ENCODE peak calls at places on chromosomes 12 and 14, in seven cellular contexts. H is heart right ventricle, L is AG09319, F is cardiac muscle cell, R is progenitor cell of endocrine pancreas, J is body of pancreas, Y is RWPE1. N is an unnamed sample.

GRCh38 chr14:73491256-73491976 is 683 bp downstream of the RIOX1 start:
- DNase-seq in H (peak), L (no peak), F (peak), R (peak), J (peak), Y (peak), N (peak)

GRCh38 chr12:111117017-111117416 is 196.6 kb upstream of the MYL2 start:
- DNase-seq in H (no peak), L (no peak), F (no peak), R (no peak), J (no peak), Y (no peak), N (no peak)

GRCh38 chr12:109637341-109637740 is 63.7 kb downstream of the MVK start:
- DNase-seq in H (no peak), L (no peak), F (no peak), R (no peak), J (no peak), Y (no peak), N (no peak)

GRCh38 chr12:9329019-9329418 is 120.8 kb upstream of the PZP start:
- DNase-seq in H (no peak), L (no peak), F (no peak), R (no peak), J (no peak), Y (no peak), N (no peak)

GRCh38 chr12:2154050-2154449 is 101.3 kb downstream of the CACNA1C start:
- DNase-seq in H (peak), L (peak), F (peak), R (no peak), J (no peak), Y (no peak), N (no peak)

GRCh38 chr14:95195031-95195430 is 37.7 kb upstream of the DICER1 start:
- DNase-seq in H (no peak), L (no peak), F (no peak), R (no peak), J (no peak), Y (no peak), N (no peak)

GRCh38 chr12:1916396-1917171 is 1.9 kb downstream of the CACNA2D4 start:
- DNase-seq in H (peak), L (no peak), F (peak), R (no peak), J (no peak), Y (no peak), N (no peak)

GRCh38 chr14:85037411-85037810 is 492.5 kb upstream of the FLRT2 start:
- DNase-seq in H (no peak), L (no peak), F (no peak), R (no peak), J (no peak), Y (no peak), N (no peak)

GRCh38 chr12:112130461-112130998 is 5.2 kb downstream of the TRAFD1 start:
- DNase-seq in H (no peak), L (no peak), F (peak), R (no peak), J (no peak), Y (no peak), N (no peak)

GRCh38 chr12:61095131-61095530 is 1165.1 kb upstream of the USP15 start:
- DNase-seq in H (no peak), L (no peak), F (no peak), R (no peak), J (no peak), Y (no peak), N (no peak)

GRCh38 chr12:41190360-41190759 is 2.2 kb downstream of the PDZRN4 start:
- DNase-seq in H (no peak), L (no peak), F (peak), R (no peak), J (no peak), Y (no peak), N (no peak)
- TF ChIP-seq CTCF in H (peak), L (peak), F (peak), R (peak), J (no peak), Y (peak), N (no peak)

GRCh38 chr14:34113051-34113511 is 162.2 kb upstream of the EGLN3 start:
- DNase-seq in H (no peak), L (peak), F (peak), R (no peak), J (no peak), Y (peak), N (no peak)

GRCh38 chr14:34110531-34110930 is 159.7 kb upstream of the EGLN3 start:
- DNase-seq in H (no peak), L (no peak), F (no peak), R (no peak), J (no peak), Y (no peak), N (no peak)

GRCh38 chr14:34111505-34111904 is 160.6 kb upstream of the EGLN3 start:
- DNase-seq in H (no peak), L (no peak), F (no peak), R (no peak), J (no peak), Y (no peak), N (no peak)

GRCh38 chr14:34113991-34114390 is 163.1 kb upstream of the EGLN3 start:
- DNase-seq in H (no peak), L (no peak), F (no peak), R (no peak), J (no peak), Y (no peak), N (no peak)

DNA sequence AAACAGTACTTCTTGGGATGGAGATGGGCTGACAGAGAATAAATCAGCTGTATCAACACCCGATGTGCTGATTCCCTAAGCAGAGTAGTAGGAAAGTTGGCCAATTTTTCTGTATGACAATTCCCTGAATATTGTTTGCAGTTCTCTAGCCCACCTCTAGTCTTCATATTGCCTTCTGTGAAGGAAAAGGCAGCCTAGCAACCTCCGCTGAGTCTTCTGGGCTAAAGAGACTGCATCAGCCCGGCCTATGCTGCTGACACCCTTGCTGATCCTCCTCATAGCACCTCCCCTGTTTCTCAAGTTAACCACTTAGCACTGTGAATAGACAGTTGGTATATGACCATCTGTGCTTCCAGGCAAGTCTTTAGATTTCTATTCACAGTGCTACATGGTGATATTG is 161.1 kb upstream of the EGLN3 start:
- DNase-seq in H (no peak), L (no peak), F (no peak), R (no peak), J (no peak), Y (no peak), N (no peak)
- TF ChIP-seq CTCF in H (no peak), L (no peak), F (no peak), R (peak), J (no peak), Y (no peak), N (no peak)

GRCh38 chr12:124276337-124276736 is 18.6 kb upstream of the RFLNA start:
- DNase-seq in H (no peak), L (no peak), F (no peak), R (no peak), J (no peak), Y (no peak), N (no peak)

GRCh38 chr12:124278389-124279101 is 16.3 kb upstream of the RFLNA start:
- DNase-seq in H (no peak), L (no peak), F (no peak), R (peak), J (no peak), Y (no peak), N (no peak)

GRCh38 chr12:124270671-124271070 is 24.2 kb upstream of the RFLNA start:
- DNase-seq in H (no peak), L (no peak), F (no peak), R (no peak), J (no peak), Y (no peak), N (no peak)

GRCh38 chr12:124277394-124278222 is 17.3 kb upstream of the RFLNA start:
- DNase-seq in H (no peak), L (no peak), F (no peak), R (no peak), J (no peak), Y (no peak), N (no peak)

GRCh38 chr12:124273630-124274029 is 21.3 kb upstream of the RFLNA start:
- DNase-seq in H (no peak), L (no peak), F (peak), R (no peak), J (no peak), Y (peak), N (no peak)
- TF ChIP-seq CTCF in H (no peak), L (no peak), F (peak), R (peak), J (no peak), Y (no peak), N (no peak)

GRCh38 chr12:122979908-122980191 is 631 bp upstream of the ARL6IP4 start:
- DNase-seq in H (no peak), L (no peak), F (no peak), R (no peak), J (no peak), Y (no peak), N (no peak)

GRCh38 chr12:122981036-122981471 is 573 bp downstream of the ARL6IP4 start:
- DNase-seq in H (no peak), L (no peak), F (peak), R (no peak), J (no peak), Y (no peak), N (no peak)

GRCh38 chr12:122981587-122982493 is 1.4 kb downstream of the ARL6IP4 start:
- DNase-seq in H (no peak), L (no peak), F (no peak), R (no peak), J (peak), Y (no peak), N (no peak)

GRCh38 chr12:122979001-122979907 is 1.2 kb upstream of the ARL6IP4 start:
- DNase-seq in H (no peak), L (no peak), F (no peak), R (no peak), J (no peak), Y (no peak), N (no peak)

GRCh38 chr12:122980192-122981035 is at the start of gene ARL6IP4:
- DNase-seq in H (peak), L (no peak), F (peak), R (peak), J (peak), Y (peak), N (peak)
- TF ChIP-seq CTCF in H (no peak), L (no peak), F (no peak), R (peak), J (no peak), Y (no peak), N (no peak)

GRCh38 chr14:101965145-101965531 is 765 bp downstream of the DYNC1H1 start:
- DNase-seq in H (peak), L (peak), F (peak), R (peak), J (peak), Y (no peak), N (peak)
- TF ChIP-seq CTCF in H (no peak), L (no peak), F (no peak), R (no peak), J (no peak), Y (no peak), N (no peak)

N was measured in CD8-positive, alpha-beta T cell.